ENCODE peak calls at places on chromosome 19, in five cellular contexts. W, P, S, U and R are unnamed samples.

GRCh38 chr19:11300811-11301120 is 4.8 kb downstream of the TSPAN16 start:
- DNase-seq in S (no peak), W (no peak), U (no peak), P (no peak), R (no peak)

GRCh38 chr19:34838248-34838647 is 65.2 kb upstream of the ZNF599 start:
- DNase-seq in P (peak), S (no peak), U (no peak), W (no peak), R (no peak)

GRCh38 chr19:14440049-14440448 is 6.9 kb downstream of the PKN1 start:
- DNase-seq in P (no peak), W (peak), U (no peak), S (peak), R (no peak)

GRCh38 chr19:41144403-41144802 is 30.2 kb downstream of the CYP2F1 start:
- DNase-seq in P (peak), W (peak), U (peak), S (peak), R (peak)

GRCh38 chr19:27718262-27718661 is 1494.7 kb downstream of the UQCRFS1 start:
- DNase-seq in W (no peak), P (no peak), S (no peak), U (no peak), R (no peak)

GRCh38 chr19:33529094-33529676 is 7.6 kb upstream of the PEPD start:
- DNase-seq in S (no peak), U (no peak), W (no peak), P (no peak), R (no peak)

GRCh38 chr19:13211426-13212308 is 61.5 kb downstream of the IER2 start:
- DNase-seq in W (no peak), S (no peak), P (no peak), U (no peak), R (no peak)

GRCh38 chr19:17779281-17779930 is 15.5 kb upstream of the B3GNT3 start:
- DNase-seq in P (peak), W (no peak), S (no peak), U (peak), R (peak)

GRCh38 chr19:33947565-33947964 is 150.9 kb downstream of the KCTD15 start:
- DNase-seq in W (peak), P (no peak), S (no peak), U (no peak), R (no peak)

GRCh38 chr19:6241680-6242079 is 38.1 kb downstream of the MLLT1 start:
- DNase-seq in P (no peak), S (peak), W (no peak), U (no peak), R (peak)

GRCh38 chr19:861756-862528 is 2.5 kb downstream of the CFD start:
- DNase-seq in P (no peak), S (no peak), U (no peak), W (peak), R (peak)

GRCh38 chr19:6229951-6230712 is 49.6 kb downstream of the MLLT1 start:
- DNase-seq in S (no peak), W (no peak), P (no peak), U (no peak), R (no peak)

GRCh38 chr19:37699057-37699456 is 20.5 kb downstream of the ZNF607 start:
- DNase-seq in U (no peak), S (no peak), W (no peak), P (no peak), R (no peak)

GRCh38 chr19:15532779-15533521 is 24.6 kb downstream of the CYP4F22 start:
- DNase-seq in S (no peak), P (peak), W (no peak), U (peak), R (no peak)

GRCh38 chr19:14059093-14059480 is 2.8 kb downstream of the PALM3 start:
- DNase-seq in W (peak), S (no peak), P (peak), U (no peak), R (peak)

GRCh38 chr19:14563989-14564650 is 7.7 kb downstream of the NDUFB7 start:
- DNase-seq in U (no peak), W (peak), S (no peak), P (peak), R (peak)

GRCh38 chr19:15429825-15430467 is 11.2 kb upstream of the AKAP8L start:
- DNase-seq in U (no peak), W (no peak), S (peak), P (no peak), R (no peak)

GRCh38 chr19:13881231-13881691 is 4.3 kb downstream of the NANOS3 start:
- DNase-seq in P (peak), U (no peak), W (no peak), S (no peak), R (no peak)

GRCh38 chr19:46714523-46715106 is 2.3 kb downstream of the PRKD2 start:
- DNase-seq in P (no peak), W (peak), S (no peak), U (no peak), R (no peak)

DNA sequence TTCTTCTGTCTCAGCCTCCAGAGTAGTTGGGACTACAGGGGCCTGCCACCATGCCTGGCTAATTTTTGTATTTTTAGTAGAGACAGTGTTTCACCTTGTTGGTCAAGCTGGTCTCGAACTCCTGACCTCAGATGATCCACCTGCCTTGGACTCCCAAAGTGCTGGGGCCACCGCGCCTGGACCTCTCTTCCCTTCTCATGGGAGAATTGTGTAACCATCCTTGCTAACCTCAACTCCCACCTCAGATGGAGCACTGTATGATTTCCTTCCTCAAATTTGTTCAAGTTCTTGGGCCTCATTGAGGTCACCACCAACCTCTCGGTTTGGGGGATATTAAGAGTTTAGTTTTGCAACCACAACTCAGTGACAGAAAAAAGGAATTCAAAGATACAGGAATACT is 10.7 kb downstream of the LILRA5 start:
- DNase-seq in W (no peak), U (no peak), P (no peak), S (peak), R (no peak)
- TF ChIP-seq CTCF in W (no peak), U (no peak), P (no peak), S (no peak), R (no peak)

GRCh38 chr19:29467824-29468401 is 57.9 kb upstream of the VSTM2B start:
- DNase-seq in U (peak), S (no peak), P (peak), W (peak), R (no peak)
- TF ChIP-seq CTCF in U (peak), S (no peak), P (peak), W (peak), R (no peak)

GRCh38 chr19:42942187-42942789 is 5.3 kb upstream of the PSG7 start:
- DNase-seq in W (peak), P (no peak), S (no peak), U (peak), R (peak)
- TF ChIP-seq CTCF in W (peak), P (peak), S (no peak), U (peak), R (peak)

GRCh38 chr19:45464861-45465427 is 2.9 kb upstream of the FOSB start:
- DNase-seq in S (no peak), W (no peak), U (no peak), P (no peak), R (no peak)
- TF ChIP-seq CTCF in S (no peak), W (no peak), U (no peak), P (no peak), R (no peak)